ENCODE peak calls at places on chromosomes 16 and 17, in six cellular contexts. One of them, this sample, is unnamed.

GRCh38 chr16:56506941-56507340 is 12.9 kb downstream of the BBS2 start:
- DNase-seq in SK-N-SH: no peak
- DNase-seq in A549: no peak
- DNase-seq in AG10803: peak
- DNase-seq in stomach: no peak
- DNase-seq in AG04449: peak
- DNase-seq in this sample: peak

GRCh38 chr16:86505185-86505898 is 5.0 kb upstream of the FOXF1 start:
- DNase-seq in SK-N-SH: no peak
- DNase-seq in A549: no peak
- DNase-seq in AG10803: no peak
- DNase-seq in stomach: no peak
- DNase-seq in AG04449: no peak
- DNase-seq in this sample: no peak

GRCh38 chr17:74646231-74646630 is 22.7 kb upstream of the CD300E start:
- DNase-seq in SK-N-SH: peak
- DNase-seq in A549: peak
- DNase-seq in AG10803: no peak
- DNase-seq in stomach: no peak
- DNase-seq in AG04449: no peak
- DNase-seq in this sample: peak

GRCh38 chr16:17345043-17345442 is 125.7 kb downstream of the XYLT1 start:
- DNase-seq in SK-N-SH: no peak
- DNase-seq in A549: no peak
- DNase-seq in AG10803: peak
- DNase-seq in stomach: no peak
- DNase-seq in AG04449: no peak
- DNase-seq in this sample: peak

GRCh38 chr16:19196871-19197270 is 28.8 kb downstream of the SYT17 start:
- DNase-seq in SK-N-SH: no peak
- DNase-seq in A549: no peak
- DNase-seq in AG10803: no peak
- DNase-seq in stomach: no peak
- DNase-seq in AG04449: no peak
- DNase-seq in this sample: no peak

GRCh38 chr17:65588194-65588808 is 26.9 kb upstream of the AXIN2 start:
- DNase-seq in SK-N-SH: no peak
- DNase-seq in A549: peak
- DNase-seq in AG10803: no peak
- DNase-seq in stomach: peak
- DNase-seq in AG04449: no peak
- DNase-seq in this sample: peak

GRCh38 chr16:85615852-85616607 is 2.9 kb downstream of the GSE1 start:
- DNase-seq in SK-N-SH: peak
- DNase-seq in A549: peak
- DNase-seq in AG10803: peak
- DNase-seq in stomach: peak
- DNase-seq in AG04449: no peak
- DNase-seq in this sample: peak

GRCh38 chr16:797120-797420 is 3.5 kb downstream of the GNG13 start:
- DNase-seq in SK-N-SH: no peak
- DNase-seq in A549: no peak
- DNase-seq in AG10803: no peak
- DNase-seq in stomach: no peak
- DNase-seq in AG04449: no peak
- DNase-seq in this sample: no peak

GRCh38 chr16:73743665-73744496 is 552.7 kb upstream of the PSMD7 start:
- DNase-seq in SK-N-SH: peak
- DNase-seq in A549: no peak
- DNase-seq in AG10803: no peak
- DNase-seq in stomach: no peak
- DNase-seq in AG04449: no peak
- DNase-seq in this sample: no peak

GRCh38 chr17:79623786-79624657 is 13.2 kb upstream of the RBFOX3 start:
- DNase-seq in SK-N-SH: peak
- DNase-seq in A549: no peak
- DNase-seq in AG10803: no peak
- DNase-seq in stomach: no peak
- DNase-seq in AG04449: no peak
- DNase-seq in this sample: no peak

GRCh38 chr16:89722392-89723278 is 1.3 kb downstream of the ZNF276 start:
- DNase-seq in SK-N-SH: no peak
- DNase-seq in A549: no peak
- DNase-seq in AG10803: no peak
- DNase-seq in stomach: peak
- DNase-seq in AG04449: no peak
- DNase-seq in this sample: peak

GRCh38 chr17:50266384-50267073 is 7.7 kb upstream of the TMEM92 start:
- DNase-seq in SK-N-SH: peak
- DNase-seq in A549: no peak
- DNase-seq in AG10803: peak
- DNase-seq in stomach: peak
- DNase-seq in AG04449: no peak
- DNase-seq in this sample: peak

GRCh38 chr16:69330286-69331109 is at the start of gene PDF:
- DNase-seq in SK-N-SH: peak
- DNase-seq in A549: peak
- DNase-seq in AG10803: peak
- DNase-seq in stomach: peak
- DNase-seq in AG04449: peak
- DNase-seq in this sample: peak

GRCh38 chr16:69105501-69106361 is at the start of gene HAS3:
- DNase-seq in SK-N-SH: peak
- DNase-seq in A549: peak
- DNase-seq in AG10803: peak
- DNase-seq in stomach: peak
- DNase-seq in AG04449: no peak
- DNase-seq in this sample: peak

DNA sequence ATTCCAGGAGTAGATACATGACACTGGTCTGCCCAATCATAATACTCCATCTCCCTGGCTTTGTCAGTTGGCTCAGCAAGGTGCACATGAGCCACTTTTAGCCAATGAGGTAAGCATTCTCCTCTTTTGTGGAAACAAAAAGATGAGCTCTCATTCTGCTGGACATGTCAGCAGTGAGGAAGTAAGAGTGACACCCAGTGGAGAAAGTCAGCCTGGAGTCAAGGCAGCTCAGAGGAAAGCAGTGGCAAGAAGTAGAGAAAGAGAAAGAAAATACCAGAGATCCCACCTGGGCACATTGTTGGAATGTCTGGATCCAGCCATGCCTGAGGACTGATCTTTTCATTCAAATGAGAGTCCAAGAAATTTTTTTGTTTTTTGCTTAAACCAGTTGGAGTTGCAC is 496.9 kb upstream of the C16orf82 start:
- DNase-seq in SK-N-SH: no peak
- DNase-seq in A549: no peak
- DNase-seq in AG10803: no peak
- DNase-seq in stomach: no peak
- DNase-seq in AG04449: no peak
- DNase-seq in this sample: no peak
- TF ChIP-seq CTCF in SK-N-SH: no peak
- TF ChIP-seq CTCF in A549: peak
- TF ChIP-seq CTCF in AG10803: no peak
- TF ChIP-seq CTCF in stomach: peak
- TF ChIP-seq CTCF in AG04449: no peak
- TF ChIP-seq CTCF in this sample: no peak

GRCh38 chr17:27457405-27457730 is 1.1 kb downstream of the KSR1 start:
- DNase-seq in SK-N-SH: no peak
- DNase-seq in A549: no peak
- DNase-seq in AG10803: no peak
- DNase-seq in stomach: no peak
- DNase-seq in AG04449: no peak
- DNase-seq in this sample: no peak

GRCh38 chr17:27456681-27457404 is 595 bp downstream of the KSR1 start:
- DNase-seq in SK-N-SH: peak
- DNase-seq in A549: no peak
- DNase-seq in AG10803: no peak
- DNase-seq in stomach: no peak
- DNase-seq in AG04449: no peak
- DNase-seq in this sample: peak

GRCh38 chr17:27455914-27456680 is at the start of gene KSR1:
- DNase-seq in SK-N-SH: peak
- DNase-seq in A549: peak
- DNase-seq in AG10803: peak
- DNase-seq in stomach: peak
- DNase-seq in AG04449: no peak
- DNase-seq in this sample: peak

GRCh38 chr17:27454089-27454488 is 2.2 kb upstream of the KSR1 start:
- DNase-seq in SK-N-SH: no peak
- DNase-seq in A549: no peak
- DNase-seq in AG10803: no peak
- DNase-seq in stomach: no peak
- DNase-seq in AG04449: no peak
- DNase-seq in this sample: no peak

GRCh38 chr17:27455569-27455913 is 707 bp upstream of the KSR1 start:
- DNase-seq in SK-N-SH: no peak
- DNase-seq in A549: no peak
- DNase-seq in AG10803: no peak
- DNase-seq in stomach: no peak
- DNase-seq in AG04449: no peak
- DNase-seq in this sample: no peak
- H3K4me3 ChIP-seq in SK-N-SH: peak
- H3K4me3 ChIP-seq in A549: peak
- H3K4me3 ChIP-seq in AG10803: peak
- H3K4me3 ChIP-seq in stomach: peak
- H3K4me3 ChIP-seq in AG04449: peak
- H3K4me3 ChIP-seq in this sample: peak

GRCh38 chr16:4580245-4580644 is 24.1 kb downstream of the C16orf96 start:
- DNase-seq in SK-N-SH: no peak
- DNase-seq in A549: no peak
- DNase-seq in AG10803: peak
- DNase-seq in stomach: no peak
- DNase-seq in AG04449: no peak
- DNase-seq in this sample: peak
- TF ChIP-seq CTCF in SK-N-SH: no peak
- TF ChIP-seq CTCF in A549: no peak
- TF ChIP-seq CTCF in AG10803: no peak
- TF ChIP-seq CTCF in stomach: no peak
- TF ChIP-seq CTCF in AG04449: no peak
- TF ChIP-seq CTCF in this sample: no peak

GRCh38 chr17:77444653-77445029 is 303.9 kb downstream of the SEC14L1 start:
- DNase-seq in SK-N-SH: no peak
- DNase-seq in A549: no peak
- DNase-seq in AG10803: peak
- DNase-seq in stomach: no peak
- DNase-seq in AG04449: no peak
- DNase-seq in this sample: peak

GRCh38 chr17:77442976-77443742 is 302.4 kb downstream of the SEC14L1 start:
- DNase-seq in SK-N-SH: no peak
- DNase-seq in A549: no peak
- DNase-seq in AG10803: no peak
- DNase-seq in stomach: no peak
- DNase-seq in AG04449: no peak
- DNase-seq in this sample: no peak

GRCh38 chr17:77445030-77445907 is 304.5 kb downstream of the SEC14L1 start:
- DNase-seq in SK-N-SH: no peak
- DNase-seq in A549: no peak
- DNase-seq in AG10803: peak
- DNase-seq in stomach: peak
- DNase-seq in AG04449: no peak
- DNase-seq in this sample: no peak

GRCh38 chr17:77445908-77446535 is 305.3 kb downstream of the SEC14L1 start:
- DNase-seq in SK-N-SH: no peak
- DNase-seq in A549: no peak
- DNase-seq in AG10803: no peak
- DNase-seq in stomach: peak
- DNase-seq in AG04449: no peak
- DNase-seq in this sample: no peak

DNA sequence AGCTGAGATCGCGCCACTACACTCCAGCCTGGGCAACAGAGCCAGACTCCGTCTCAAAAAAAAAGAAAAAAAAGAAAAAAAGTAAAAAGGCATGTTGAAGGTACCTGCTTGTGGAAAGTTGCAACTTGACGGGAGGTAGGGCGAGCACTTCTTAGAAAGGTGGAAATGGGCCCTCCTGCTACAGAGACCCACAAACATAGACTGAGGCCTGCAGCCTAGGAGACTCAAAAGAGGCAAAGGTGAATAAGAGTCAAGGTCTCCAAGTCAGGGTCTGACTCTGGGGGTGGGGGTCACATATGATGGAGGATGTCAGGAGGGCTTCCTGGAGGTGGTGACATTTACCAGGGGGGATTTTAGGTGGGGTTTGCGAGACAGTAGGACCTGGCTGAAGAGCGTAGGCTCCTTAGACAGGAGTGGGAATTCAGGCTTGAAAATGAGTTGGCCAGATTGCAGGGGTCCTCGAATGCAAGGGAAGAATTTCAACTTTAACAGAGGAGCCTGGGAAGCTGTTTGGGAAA is 303.0 kb downstream of the SEC14L1 start:
- DNase-seq in SK-N-SH: no peak
- DNase-seq in A549: no peak
- DNase-seq in AG10803: no peak
- DNase-seq in stomach: no peak
- DNase-seq in AG04449: no peak
- DNase-seq in this sample: no peak
- H3K4me3 ChIP-seq in SK-N-SH: no peak
- H3K4me3 ChIP-seq in A549: no peak
- H3K4me3 ChIP-seq in AG10803: no peak
- H3K4me3 ChIP-seq in stomach: no peak
- H3K4me3 ChIP-seq in AG04449: no peak
- H3K4me3 ChIP-seq in this sample: no peak

DNA sequence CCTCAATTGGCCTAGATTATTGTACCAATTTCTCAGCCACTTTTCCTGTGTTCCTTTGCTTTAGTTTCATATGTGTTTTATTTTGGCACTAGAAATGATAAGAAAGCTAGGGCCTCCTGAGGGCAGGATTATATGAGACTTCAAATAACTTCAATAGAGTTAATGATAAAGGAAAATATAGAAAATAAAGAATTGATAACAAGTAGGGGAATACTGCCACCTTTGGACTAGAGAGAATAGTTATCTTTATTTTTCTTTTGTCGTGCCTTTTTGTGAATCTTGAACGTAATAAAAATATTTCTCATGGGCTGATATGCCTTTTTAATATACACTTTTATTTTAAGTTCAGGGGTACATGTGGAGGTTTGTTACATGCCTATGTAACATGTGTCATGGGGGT is 29.3 kb upstream of the RBL2 start:
- DNase-seq in SK-N-SH: no peak
- DNase-seq in A549: no peak
- DNase-seq in AG10803: no peak
- DNase-seq in stomach: no peak
- DNase-seq in AG04449: no peak
- DNase-seq in this sample: peak
- TF ChIP-seq CTCF in SK-N-SH: peak
- TF ChIP-seq CTCF in A549: peak
- TF ChIP-seq CTCF in AG10803: peak
- TF ChIP-seq CTCF in stomach: no peak
- TF ChIP-seq CTCF in AG04449: no peak
- TF ChIP-seq CTCF in this sample: peak